ENCODE peak calls at places on chromosomes 3 and 15, in nine cellular contexts. Q, E, X, O, L, J, V, B and W are unnamed samples.

GRCh38 chr15:36948982-36949381 is 151.4 kb downstream of the MEIS2 start:
- DNase-seq in B (no peak), O (no peak), X (no peak), E (no peak), Q (no peak), V (no peak), L (no peak), J (no peak), W (no peak)

GRCh38 chr3:174355505-174355904 is 503.6 kb upstream of the NAALADL2 start:
- DNase-seq in J (peak; percentile 26), X (peak; percentile 28), Q (peak; percentile 21), E (peak; percentile 54), O (no peak), V (no peak), L (peak; percentile 31), B (peak; percentile 81), W (no peak)

GRCh38 chr3:129555176-129555575 is 12.2 kb downstream of the H1-8 start:
- DNase-seq in Q (no peak), J (no peak), O (no peak), B (no peak), V (no peak), X (no peak), E (no peak), L (no peak), W (no peak)

GRCh38 chr15:70770863-70771262 is 7.5 kb upstream of the UACA start:
- DNase-seq in B (no peak), J (no peak), Q (peak; percentile 85), O (no peak), L (no peak), E (no peak), V (no peak), X (no peak), W (no peak)

GRCh38 chr3:197730200-197730599 is 6.5 kb downstream of the RUBCN start:
- DNase-seq in E (peak; percentile 76), V (no peak), Q (peak; percentile 96), O (no peak), X (peak; percentile 82), J (no peak), L (peak; percentile 74), B (no peak), W (peak; percentile 82)

GRCh38 chr3:64530434-64531049 is 157.3 kb downstream of the ADAMTS9 start:
- DNase-seq in X (peak; percentile 50), L (peak; percentile 78), Q (peak; percentile 50), O (peak; percentile 18), E (peak; percentile 60), B (peak; percentile 61), J (peak; percentile 21), V (no peak), W (no peak)

GRCh38 chr3:98823791-98824190 is 60.7 kb downstream of the ST3GAL6 start:
- DNase-seq in J (no peak), B (no peak), X (peak; percentile 47), Q (no peak), O (no peak), E (no peak), L (peak; percentile 66), V (no peak), W (no peak)

GRCh38 chr3:60580826-60581225 is 670.4 kb downstream of the FHIT start:
- DNase-seq in J (no peak), V (no peak), L (no peak), E (no peak), O (no peak), Q (no peak), B (no peak), X (no peak), W (no peak)

GRCh38 chr3:26558257-26558656 is 64.3 kb upstream of the LRRC3B start:
- DNase-seq in J (no peak), B (no peak), L (no peak), E (no peak), Q (no peak), X (no peak), O (no peak), V (no peak), W (no peak)

GRCh38 chr3:50248387-50248786 is 12.4 kb downstream of the GNAI2 start:
- DNase-seq in V (peak; percentile 89), E (no peak), Q (no peak), L (peak; percentile 72), X (no peak), O (no peak), J (no peak), B (peak; percentile 41), W (no peak)

GRCh38 chr15:78098131-78098755 is 5.9 kb downstream of the SH2D7 start:
- DNase-seq in L (no peak), O (no peak), B (peak; percentile 68), X (no peak), J (no peak), E (no peak), Q (no peak), V (no peak), W (no peak)

GRCh38 chr15:100781061-100781960 is 98.3 kb upstream of the ALDH1A3 start:
- DNase-seq in O (no peak), V (no peak), J (no peak), Q (no peak), E (no peak), X (no peak), B (no peak), L (peak; percentile 19), W (no peak)

DNA sequence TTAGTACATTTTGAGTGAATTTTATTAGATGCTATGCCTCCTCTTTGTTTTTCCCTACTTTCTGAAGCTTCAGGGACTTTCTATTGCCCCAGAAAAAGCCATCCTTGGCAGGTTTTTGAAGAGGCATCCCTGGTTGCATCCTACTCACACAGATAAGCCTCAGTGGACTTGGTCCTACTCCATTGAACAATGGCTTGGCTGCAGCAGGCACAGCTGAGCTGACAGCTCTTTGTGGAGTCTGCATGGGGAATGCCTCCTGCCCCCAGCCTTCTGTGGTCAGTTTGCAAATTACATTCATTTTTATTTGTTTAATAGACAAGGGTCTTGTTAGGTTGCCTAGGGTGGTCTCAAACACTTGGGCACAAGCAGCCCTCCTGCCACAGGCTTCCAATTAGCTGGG is 69.7 kb downstream of the NPAP1 start:
- DNase-seq in Q (no peak), E (no peak), X (no peak), L (no peak), J (no peak), V (no peak), B (no peak), O (no peak), W (no peak)
- H3K9ac ChIP-seq in Q (no peak overlapping the region), E (no peak overlapping the region), X (no peak overlapping the region), L (no peak overlapping the region), J (no peak overlapping the region), V (no peak overlapping the region), B (no peak overlapping the region), O (no peak overlapping the region), W (no peak overlapping the region)

DNA sequence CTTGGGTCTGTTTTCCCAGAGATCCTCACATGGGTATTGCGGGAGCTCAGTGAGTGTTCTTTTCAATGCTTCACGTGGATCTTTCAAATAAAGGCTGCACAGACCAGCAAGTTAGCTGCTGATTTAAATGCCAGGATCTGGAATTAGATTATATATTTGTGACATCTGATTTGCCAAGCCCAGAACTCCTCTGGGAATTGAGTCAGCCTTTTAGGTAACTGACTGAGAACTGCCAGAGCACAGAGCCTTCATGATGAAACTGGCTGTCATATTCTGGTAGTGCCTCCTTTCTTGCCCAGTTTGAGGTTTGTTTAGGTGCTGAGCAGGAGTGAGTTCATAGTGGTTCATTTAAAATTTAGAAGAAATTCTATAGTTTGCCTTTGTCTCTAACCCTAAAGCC is 14.8 kb downstream of the EDEM1 start:
- DNase-seq in X (no peak), O (no peak), Q (no peak), E (no peak), J (no peak), L (peak; percentile 75), V (no peak), B (no peak), W (no peak)
- H3K4me1 ChIP-seq in X (peaks cover 12% of the 10 kb centered on the region), O (peaks cover 9% of the 10 kb centered on the region), Q (peaks cover 22% of the 10 kb centered on the region), E (peaks cover 78% of the 10 kb centered on the region), J (peaks cover 3% of the 10 kb centered on the region), L (peaks cover 41% of the 10 kb centered on the region), V (no peaks in the 10 kb centered on the region), B (peaks cover 4% of the 10 kb centered on the region), W (peaks cover 17% of the 10 kb centered on the region)

GRCh38 chr15:48426941-48427340 is 95.7 kb downstream of the DUT start:
- DNase-seq in X (no peak), V (no peak), Q (no peak), O (no peak), E (no peak), J (no peak), L (no peak), B (no peak), W (no peak)

GRCh38 chr15:48425051-48425450 is 93.8 kb downstream of the DUT start:
- DNase-seq in B (peak; percentile 79), J (no peak), X (no peak), Q (no peak), V (no peak), E (no peak), L (no peak), O (no peak), W (no peak)

GRCh38 chr15:48427479-48427878 is 96.2 kb downstream of the DUT start:
- DNase-seq in V (no peak), B (no peak), E (no peak), Q (no peak), L (no peak), O (no peak), X (no peak), J (no peak), W (no peak)

GRCh38 chr15:48426047-48426446 is 94.8 kb downstream of the DUT start:
- DNase-seq in O (no peak), B (no peak), J (no peak), Q (no peak), L (peak; percentile 71), V (no peak), E (no peak), X (no peak), W (no peak)

DNA sequence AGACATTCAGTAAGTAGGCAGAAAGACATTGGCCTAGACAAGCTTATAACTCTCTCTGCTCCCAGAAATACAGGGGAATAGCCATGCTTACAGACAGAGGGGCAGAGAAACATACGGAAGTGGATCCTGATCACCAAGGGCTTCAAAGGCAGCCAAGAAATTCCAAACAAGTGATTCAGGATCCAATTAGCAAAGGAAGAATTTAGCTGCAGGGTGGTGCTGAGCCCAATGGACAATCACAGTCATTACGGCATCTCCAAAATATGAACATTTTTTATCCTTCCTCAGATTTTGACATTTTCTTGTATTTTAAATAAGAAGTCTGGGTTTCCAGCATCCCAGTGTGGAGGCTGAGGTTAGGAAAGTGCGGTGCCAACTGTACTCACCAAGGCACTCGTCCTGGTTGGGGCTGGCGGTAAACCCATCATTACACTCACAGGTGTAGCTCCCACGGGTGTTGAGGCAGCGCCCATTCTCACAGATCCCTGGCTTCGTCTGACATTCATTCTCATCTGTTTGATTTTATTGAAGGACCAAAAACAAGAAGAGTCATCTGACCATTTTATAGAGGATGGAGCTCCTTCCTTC is 96.8 kb downstream of the DUT start:
- DNase-seq in B (peak; percentile 78), J (no peak), O (no peak), X (peak; percentile 81), E (no peak), Q (no peak), L (peak; percentile 90), V (no peak), W (no peak)
- H3K9ac ChIP-seq in B (no peak overlapping the region), J (peak overlapping the region; percentile 21), O (no peak overlapping the region), X (no peak overlapping the region), E (no peak overlapping the region), Q (no peak overlapping the region), L (peak overlapping the region; percentile 49), V (no peak overlapping the region), W (no peak overlapping the region)

DNA sequence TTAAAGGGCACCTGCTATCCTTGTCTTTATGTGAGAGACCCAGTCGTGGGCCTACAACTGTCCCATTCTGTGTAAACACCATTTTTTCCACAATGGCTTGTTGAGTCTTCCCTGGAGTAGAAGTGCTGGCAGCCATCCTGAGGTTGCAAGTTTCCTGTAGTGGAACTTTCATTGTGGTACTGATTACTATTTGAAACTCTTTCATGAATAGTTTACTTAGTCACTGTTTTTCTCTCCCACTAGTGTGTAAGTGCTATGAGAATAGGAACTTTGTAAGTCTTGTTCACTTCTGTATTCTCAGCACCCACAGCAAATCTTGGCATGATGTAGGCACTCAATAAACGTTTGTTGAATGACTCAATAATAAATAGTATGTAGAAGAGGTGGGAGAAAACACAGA is 48.6 kb downstream of the RARB start:
- DNase-seq in X (no peak), Q (no peak), L (peak; percentile 18), E (no peak), O (no peak), J (no peak), V (no peak), B (no peak), W (no peak)
- H3K4me1 ChIP-seq in X (no peaks in the 10 kb centered on the region), Q (peaks cover 16% of the 10 kb centered on the region), L (no peaks in the 10 kb centered on the region), E (no peaks in the 10 kb centered on the region), O (no peaks in the 10 kb centered on the region), J (no peaks in the 10 kb centered on the region), V (peaks cover 14% of the 10 kb centered on the region), B (peaks cover 6% of the 10 kb centered on the region), W (no peaks in the 10 kb centered on the region)